ENCODE peak calls at places on chromosomes 1 and 21, in five cellular contexts. One of them, this sample, is unnamed.

GRCh38 chr1:100463809-100464424 is 74.0 kb upstream of the GPR88 start:
- DNase-seq in A549: peak; percentile 20
- DNase-seq in thoracic aorta: no peak
- DNase-seq in psoas muscle: peak; percentile 38
- DNase-seq in sigmoid colon: peak; percentile 82
- DNase-seq in this sample: peak; percentile 93

GRCh38 chr1:34639701-34640100 is 115.1 kb upstream of the GJB5 start:
- DNase-seq in A549: no peak
- DNase-seq in thoracic aorta: no peak
- DNase-seq in psoas muscle: no peak
- DNase-seq in sigmoid colon: no peak
- DNase-seq in this sample: no peak

GRCh38 chr1:113980120-113980519 is 846 bp downstream of the OLFML3 start:
- DNase-seq in A549: no peak
- DNase-seq in thoracic aorta: no peak
- DNase-seq in psoas muscle: peak; percentile 73
- DNase-seq in sigmoid colon: peak; percentile 91
- DNase-seq in this sample: no peak

GRCh38 chr1:235601087-235601486 is 48.5 kb downstream of the GNG4 start:
- DNase-seq in A549: no peak
- DNase-seq in thoracic aorta: no peak
- DNase-seq in psoas muscle: no peak
- DNase-seq in sigmoid colon: no peak
- DNase-seq in this sample: peak; percentile 72

GRCh38 chr21:32007461-32007860 is 134.6 kb downstream of the HUNK start:
- DNase-seq in A549: peak; percentile 18
- DNase-seq in thoracic aorta: no peak
- DNase-seq in psoas muscle: peak; percentile 35
- DNase-seq in sigmoid colon: no peak
- DNase-seq in this sample: no peak

GRCh38 chr1:101438359-101438758 is 201.5 kb downstream of the S1PR1 start:
- DNase-seq in A549: no peak
- DNase-seq in thoracic aorta: no peak
- DNase-seq in psoas muscle: no peak
- DNase-seq in sigmoid colon: no peak
- DNase-seq in this sample: peak; percentile 86

GRCh38 chr1:5751833-5752714 is 240.2 kb downstream of the NPHP4 start:
- DNase-seq in A549: no peak
- DNase-seq in thoracic aorta: no peak
- DNase-seq in psoas muscle: no peak
- DNase-seq in sigmoid colon: peak; percentile 35
- DNase-seq in this sample: no peak

GRCh38 chr1:157226739-157227138 is 88.5 kb upstream of the ETV3 start:
- DNase-seq in A549: no peak
- DNase-seq in thoracic aorta: no peak
- DNase-seq in psoas muscle: no peak
- DNase-seq in sigmoid colon: no peak
- DNase-seq in this sample: no peak

GRCh38 chr1:50702395-50702794 is 257.7 kb downstream of the FAF1 start:
- DNase-seq in A549: no peak
- DNase-seq in thoracic aorta: no peak
- DNase-seq in psoas muscle: no peak
- DNase-seq in sigmoid colon: no peak
- DNase-seq in this sample: no peak

GRCh38 chr1:35288761-35289160 is 20.3 kb downstream of the ZMYM4 start:
- DNase-seq in A549: no peak
- DNase-seq in thoracic aorta: no peak
- DNase-seq in psoas muscle: no peak
- DNase-seq in sigmoid colon: no peak
- DNase-seq in this sample: no peak

GRCh38 chr1:102120910-102121309 is 124.2 kb upstream of the OLFM3 start:
- DNase-seq in A549: no peak
- DNase-seq in thoracic aorta: no peak
- DNase-seq in psoas muscle: no peak
- DNase-seq in sigmoid colon: no peak
- DNase-seq in this sample: no peak

GRCh38 chr1:204045430-204045829 is 27.5 kb upstream of the SOX13 start:
- DNase-seq in A549: no peak
- DNase-seq in thoracic aorta: no peak
- DNase-seq in psoas muscle: peak; percentile 39
- DNase-seq in sigmoid colon: no peak
- DNase-seq in this sample: no peak

GRCh38 chr1:67708606-67709005 is 23.6 kb downstream of the GADD45A start:
- DNase-seq in A549: no peak
- DNase-seq in thoracic aorta: no peak
- DNase-seq in psoas muscle: peak; percentile 24
- DNase-seq in sigmoid colon: no peak
- DNase-seq in this sample: no peak

GRCh38 chr1:172832332-172832731 is 173.4 kb downstream of the FASLG start:
- DNase-seq in A549: no peak
- DNase-seq in thoracic aorta: no peak
- DNase-seq in psoas muscle: no peak
- DNase-seq in sigmoid colon: no peak
- DNase-seq in this sample: no peak

GRCh38 chr21:41133896-41134522 is 34.0 kb upstream of the BACE2 start:
- DNase-seq in A549: peak; percentile 47
- DNase-seq in thoracic aorta: no peak
- DNase-seq in psoas muscle: no peak
- DNase-seq in sigmoid colon: no peak
- DNase-seq in this sample: peak; percentile 68

GRCh38 chr1:163171826-163172225 is 30.9 kb downstream of the RGS5 start:
- DNase-seq in A549: no peak
- DNase-seq in thoracic aorta: no peak
- DNase-seq in psoas muscle: no peak
- DNase-seq in sigmoid colon: no peak
- DNase-seq in this sample: no peak

GRCh38 chr1:93042134-93042821 is 36.8 kb upstream of the MTF2 start:
- DNase-seq in A549: no peak
- DNase-seq in thoracic aorta: no peak
- DNase-seq in psoas muscle: no peak
- DNase-seq in sigmoid colon: no peak
- DNase-seq in this sample: peak; percentile 76

GRCh38 chr21:37757631-37758376 is 158.5 kb downstream of the KCNJ6 start:
- DNase-seq in A549: no peak
- DNase-seq in thoracic aorta: no peak
- DNase-seq in psoas muscle: no peak
- DNase-seq in sigmoid colon: no peak
- DNase-seq in this sample: no peak

GRCh38 chr1:113375878-113376277 is 14.4 kb upstream of the MAGI3 start:
- DNase-seq in A549: no peak
- DNase-seq in thoracic aorta: no peak
- DNase-seq in psoas muscle: no peak
- DNase-seq in sigmoid colon: no peak
- DNase-seq in this sample: no peak

GRCh38 chr1:39178541-39179431 is 25.7 kb upstream of the MACF1 start:
- DNase-seq in A549: peak; percentile 39
- DNase-seq in thoracic aorta: no peak
- DNase-seq in psoas muscle: no peak
- DNase-seq in sigmoid colon: no peak
- DNase-seq in this sample: no peak

GRCh38 chr1:116693759-116694482 is 26.4 kb upstream of the IGSF3 start:
- DNase-seq in A549: no peak
- DNase-seq in thoracic aorta: no peak
- DNase-seq in psoas muscle: peak; percentile 21
- DNase-seq in sigmoid colon: no peak
- DNase-seq in this sample: no peak

GRCh38 chr21:45329261-45330074 is 41.8 kb upstream of the POFUT2 start:
- DNase-seq in A549: peak; percentile 40
- DNase-seq in thoracic aorta: no peak
- DNase-seq in psoas muscle: peak; percentile 10
- DNase-seq in sigmoid colon: peak; percentile 70
- DNase-seq in this sample: no peak
- H3K4me1 ChIP-seq in A549: peaks cover 87% of the 10 kb centered on the region
- H3K4me1 ChIP-seq in thoracic aorta: peaks cover 27% of the 10 kb centered on the region
- H3K4me1 ChIP-seq in psoas muscle: no peaks in the 10 kb centered on the region
- H3K4me1 ChIP-seq in sigmoid colon: peaks cover 15% of the 10 kb centered on the region
- H3K4me1 ChIP-seq in this sample: no peaks in the 10 kb centered on the region

GRCh38 chr1:8395433-8395866 is 77.5 kb downstream of the SLC45A1 start:
- DNase-seq in A549: no peak
- DNase-seq in thoracic aorta: no peak
- DNase-seq in psoas muscle: no peak
- DNase-seq in sigmoid colon: no peak
- DNase-seq in this sample: peak; percentile 54
- H3K4me1 ChIP-seq in A549: peaks cover 43% of the 10 kb centered on the region
- H3K4me1 ChIP-seq in thoracic aorta: peaks cover 93% of the 10 kb centered on the region
- H3K4me1 ChIP-seq in psoas muscle: peaks cover 78% of the 10 kb centered on the region
- H3K4me1 ChIP-seq in sigmoid colon: peaks cover 67% of the 10 kb centered on the region
- H3K4me1 ChIP-seq in this sample: peaks cover 99% of the 10 kb centered on the region

DNA sequence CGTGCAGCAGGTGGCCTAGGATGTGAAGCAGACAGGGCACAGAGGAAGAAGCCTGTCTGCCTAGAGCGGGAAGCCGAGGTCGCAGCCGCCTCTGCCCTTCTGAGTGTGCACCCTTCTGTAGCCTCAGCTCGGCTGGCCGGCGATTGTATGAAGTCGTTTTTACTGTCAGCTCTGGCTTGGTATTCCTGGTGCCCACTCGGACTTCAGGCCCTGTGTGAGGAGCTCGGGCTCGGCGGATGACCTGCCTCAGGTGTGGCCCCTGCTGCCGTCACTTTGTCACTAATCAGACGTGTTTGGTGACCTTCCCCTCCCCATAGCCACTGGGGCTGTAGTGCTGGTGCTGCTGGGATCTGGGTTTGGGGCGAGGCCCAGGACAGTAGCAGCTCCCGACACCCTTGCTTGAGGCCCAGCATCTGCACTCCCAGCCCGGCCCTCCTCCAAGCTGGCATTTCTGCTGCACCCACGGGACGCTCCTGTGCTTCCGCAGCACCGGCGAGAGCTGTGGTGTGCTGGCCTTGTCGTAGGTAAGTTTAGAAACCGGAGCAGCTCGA is 18.1 kb downstream of the SLX9 start:
- DNase-seq in A549: no peak
- DNase-seq in thoracic aorta: no peak
- DNase-seq in psoas muscle: no peak
- DNase-seq in sigmoid colon: peak; percentile 68
- DNase-seq in this sample: no peak
- H3K4me1 ChIP-seq in A549: no peaks in the 10 kb centered on the region
- H3K4me1 ChIP-seq in thoracic aorta: peaks cover 80% of the 10 kb centered on the region
- H3K4me1 ChIP-seq in psoas muscle: peaks cover 65% of the 10 kb centered on the region
- H3K4me1 ChIP-seq in sigmoid colon: peaks cover 54% of the 10 kb centered on the region
- H3K4me1 ChIP-seq in this sample: peaks cover 11% of the 10 kb centered on the region

GRCh38 chr1:22829001-22829989 is 118.7 kb downstream of the EPHB2 start:
- DNase-seq in A549: no peak
- DNase-seq in thoracic aorta: no peak
- DNase-seq in psoas muscle: no peak
- DNase-seq in sigmoid colon: no peak
- DNase-seq in this sample: no peak
- H3K4me1 ChIP-seq in A549: peaks cover 72% of the 10 kb centered on the region
- H3K4me1 ChIP-seq in thoracic aorta: peaks cover 43% of the 10 kb centered on the region
- H3K4me1 ChIP-seq in psoas muscle: no peaks in the 10 kb centered on the region
- H3K4me1 ChIP-seq in sigmoid colon: peaks cover 7% of the 10 kb centered on the region
- H3K4me1 ChIP-seq in this sample: peaks cover 67% of the 10 kb centered on the region